ENCODE peak calls at places on chromosome X, in nine cellular contexts. O is heart right ventricle; H is HCT116; B is naive thymus-derived CD4-positive, alpha-beta T cell; S is Peyer's patch; A is CD8-positive, alpha-beta memory T cell; T is esophagus squamous epithelium; V is colonic mucosa; M is K562. X is an unnamed sample.
A peak's percentile ranks its signal among the peaks of the same experiment; 100 is the strongest.

GRCh38 chrX:150084474-150085229 is 146.4 kb upstream of the EOLA2 start:
- DNase-seq in O (no peak), H (no peak), B (no peak), S (no peak), A (no peak), T (no peak), V (no peak), M (no peak), X (no peak)

GRCh38 chrX:1491851-1492349 is 39.2 kb upstream of the ASMTL start:
- DNase-seq in O (no peak), H (peak; percentile 66), B (no peak), S (no peak), A (peak; percentile 84), T (no peak), V (no peak), M (peak; percentile 78), X (peak; percentile 74)

GRCh38 chrX:33132569-33132968 is 78.8 kb downstream of the DMD start:
- DNase-seq in O (no peak), H (no peak), B (no peak), S (no peak), A (no peak), T (no peak), V (no peak), M (no peak), X (no peak)

GRCh38 chrX:44874481-44875184 is 1.6 kb downstream of the KDM6A start:
- DNase-seq in O (no peak), H (no peak), B (no peak), S (no peak), A (peak; percentile 55), T (no peak), V (peak; percentile 66), M (peak; percentile 46), X (peak; percentile 50)

GRCh38 chrX:93985621-93986020 is 311.6 kb downstream of the FAM133A start:
- DNase-seq in O (no peak), H (no peak), B (no peak), S (no peak), A (no peak), T (no peak), V (no peak), M (no peak), X (no peak)

GRCh38 chrX:109710181-109710580 is 22.9 kb downstream of the ACSL4 start:
- DNase-seq in O (no peak), H (no peak), B (no peak), S (no peak), A (no peak), T (no peak), V (no peak), M (no peak), X (no peak)

GRCh38 chrX:136028383-136028984 is 43.2 kb downstream of the SLC9A6 start:
- DNase-seq in O (no peak), H (peak; percentile 21), B (no peak), S (no peak), A (no peak), T (no peak), V (no peak), M (peak; percentile 13), X (peak; percentile 52)

GRCh38 chrX:874061-874460 is 243.5 kb downstream of the SHOX start:
- DNase-seq in O (no peak), H (no peak), B (no peak), S (no peak), A (no peak), T (no peak), V (no peak), M (no peak), X (no peak)

DNA sequence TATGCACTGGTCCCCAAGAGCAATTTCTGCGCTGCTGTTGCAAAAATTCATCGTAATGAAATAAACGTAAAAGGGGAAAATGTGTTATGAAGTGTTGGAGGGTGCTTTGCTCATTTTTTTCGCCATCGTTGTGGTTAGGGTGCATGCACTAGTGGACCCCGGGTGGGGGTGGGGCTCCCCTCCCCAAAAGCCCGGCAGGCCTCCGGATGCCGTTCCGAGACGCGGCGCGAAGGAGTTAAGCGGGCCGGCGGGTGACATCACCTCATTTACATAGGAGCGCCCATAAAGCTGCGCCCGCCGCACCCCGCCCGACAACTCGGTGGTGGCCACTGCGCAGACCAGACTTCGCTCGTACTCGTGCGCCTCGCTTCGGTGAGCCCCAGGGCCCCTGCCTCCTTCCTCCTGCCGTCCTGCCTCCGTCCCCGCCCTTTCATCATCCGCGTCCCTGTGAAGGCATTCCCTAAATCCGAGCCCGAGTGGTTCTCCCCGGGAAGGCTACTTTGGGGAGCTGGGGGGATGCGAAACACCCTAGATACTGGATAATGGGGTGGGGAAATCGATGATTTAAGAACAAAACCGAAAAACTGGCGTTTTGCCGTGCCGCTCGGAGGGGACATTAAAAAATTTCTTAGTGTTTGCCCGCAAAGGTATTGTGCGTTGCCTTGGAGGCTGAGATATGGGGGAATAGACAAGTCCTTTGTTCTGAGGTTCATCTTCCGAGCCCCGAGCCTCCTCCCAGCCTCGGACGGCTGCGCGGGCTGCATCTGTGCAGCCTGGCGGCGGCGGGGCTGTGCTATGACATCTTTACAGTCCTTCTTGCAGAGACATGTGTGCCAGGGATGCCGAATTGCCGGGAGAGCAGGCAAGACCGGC is at the start of gene TMSB4X:
- DNase-seq in O (peak; percentile 83), H (no peak), B (peak; percentile 69), S (peak; percentile 89), A (peak; percentile 92), T (peak; percentile 47), V (peak; percentile 90), M (peak; percentile 73), X (peak; percentile 81)
- H3K4me1 ChIP-seq in O (peaks cover 3% of the 10 kb centered on the region), H (no peaks in the 10 kb centered on the region), B (peaks cover 5% of the 10 kb centered on the region), S (no peaks in the 10 kb centered on the region), A (peaks cover 21% of the 10 kb centered on the region), T (peaks cover 19% of the 10 kb centered on the region), V (no peaks in the 10 kb centered on the region), M (peaks cover 36% of the 10 kb centered on the region), X (peaks cover 26% of the 10 kb centered on the region)

GRCh38 chrX:130086414-130087207 is 23.7 kb downstream of the ELF4 start:
- DNase-seq in O (no peak), H (no peak), B (no peak), S (no peak), A (peak; percentile 85), T (peak; percentile 10), V (no peak), M (no peak), X (peak; percentile 78)

GRCh38 chrX:130093271-130093670 is 17.0 kb downstream of the ELF4 start:
- DNase-seq in O (no peak), H (no peak), B (no peak), S (no peak), A (no peak), T (no peak), V (no peak), M (no peak), X (no peak)

GRCh38 chrX:130095249-130095648 is 15.0 kb downstream of the ELF4 start:
- DNase-seq in O (no peak), H (no peak), B (no peak), S (no peak), A (no peak), T (no peak), V (no peak), M (no peak), X (no peak)

GRCh38 chrX:130094712-130095111 is 15.6 kb downstream of the ELF4 start:
- DNase-seq in O (no peak), H (no peak), B (no peak), S (no peak), A (no peak), T (no peak), V (no peak), M (no peak), X (no peak)

DNA sequence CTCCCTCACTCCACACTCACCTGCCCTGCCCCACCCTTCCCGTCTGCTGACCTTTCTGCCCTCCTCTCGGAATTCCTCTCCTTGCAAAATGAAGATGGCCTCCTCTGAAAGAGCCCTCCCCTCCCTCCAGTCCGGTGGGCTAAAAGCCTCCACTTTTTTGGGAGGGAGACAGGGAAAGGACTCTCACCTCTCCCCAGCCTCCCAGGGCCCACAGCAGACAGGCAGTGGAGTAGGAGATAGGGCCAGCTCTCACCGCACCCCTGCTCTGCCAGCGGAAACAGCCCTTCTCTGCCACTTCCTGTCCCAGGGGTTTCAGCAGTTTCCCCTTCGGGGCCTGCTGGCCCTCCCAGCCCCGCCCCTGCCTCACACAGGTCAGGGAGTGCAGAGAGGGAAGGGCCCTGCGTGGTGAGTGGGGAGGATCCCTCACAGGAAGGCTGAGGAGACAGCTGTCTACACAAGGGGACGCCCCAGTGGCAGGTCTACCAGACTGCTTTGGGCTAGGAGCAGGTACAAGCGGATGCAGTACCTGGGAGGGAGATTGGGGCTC is 18.2 kb downstream of the ELF4 start:
- DNase-seq in O (peak; percentile 33), H (no peak), B (peak; percentile 46), S (peak; percentile 69), A (peak; percentile 95), T (peak; percentile 50), V (peak; percentile 75), M (peak; percentile 72), X (peak; percentile 85)
- H3K4me1 ChIP-seq in O (no peaks in the 10 kb centered on the region), H (no peaks in the 10 kb centered on the region), B (peaks cover 44% of the 10 kb centered on the region), S (peaks cover 4% of the 10 kb centered on the region), A (peaks cover 58% of the 10 kb centered on the region), T (peaks cover 28% of the 10 kb centered on the region), V (no peaks in the 10 kb centered on the region), M (peaks cover 36% of the 10 kb centered on the region), X (peaks cover 79% of the 10 kb centered on the region)

DNA sequence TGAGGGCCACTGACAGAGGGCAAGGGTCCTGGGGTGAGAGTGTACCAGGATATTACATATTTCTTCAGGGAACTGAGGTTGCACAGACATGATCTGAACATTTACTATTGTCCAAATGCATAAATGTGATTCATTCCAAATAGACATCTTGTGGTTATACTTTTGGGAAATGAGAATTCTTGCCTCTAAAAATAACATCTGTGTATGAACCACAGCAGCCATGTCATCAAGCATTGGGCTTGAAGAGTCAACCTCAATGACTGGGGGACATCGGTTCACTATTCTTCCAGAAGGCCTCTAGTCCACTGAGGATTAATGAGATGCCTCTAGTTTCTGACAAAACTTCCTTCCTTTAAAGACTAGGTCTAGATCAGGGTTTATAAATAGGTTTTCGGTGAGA is 193.1 kb upstream of the GPC4 start:
- DNase-seq in O (no peak), H (no peak), B (no peak), S (no peak), A (no peak), T (no peak), V (no peak), M (no peak), X (no peak)
- H3K4me1 ChIP-seq in O (no peaks in the 10 kb centered on the region), H (no peaks in the 10 kb centered on the region), B (no peaks in the 10 kb centered on the region), S (no peaks in the 10 kb centered on the region), A (no peaks in the 10 kb centered on the region), T (no peaks in the 10 kb centered on the region), V (no peaks in the 10 kb centered on the region), M (no peaks in the 10 kb centered on the region), X (no peaks in the 10 kb centered on the region)

GRCh38 chrX:13752646-13753045 is 18.1 kb downstream of the OFD1 start:
- DNase-seq in O (no peak), H (no peak), B (no peak), S (no peak), A (no peak), T (no peak), V (no peak), M (no peak), X (no peak)
- H3K4me1 ChIP-seq in O (no peaks in the 10 kb centered on the region), H (no peaks in the 10 kb centered on the region), B (peaks cover 4% of the 10 kb centered on the region), S (no peaks in the 10 kb centered on the region), A (peaks cover 10% of the 10 kb centered on the region), T (no peaks in the 10 kb centered on the region), V (no peaks in the 10 kb centered on the region), M (no peaks in the 10 kb centered on the region), X (peaks cover 21% of the 10 kb centered on the region)

GRCh38 chrX:15358533-15358932 is 23.2 kb upstream of the PIGA start:
- DNase-seq in O (no peak), H (no peak), B (no peak), S (no peak), A (no peak), T (no peak), V (no peak), M (no peak), X (no peak)
- H3K4me1 ChIP-seq in O (no peaks in the 10 kb centered on the region), H (no peaks in the 10 kb centered on the region), B (no peaks in the 10 kb centered on the region), S (no peaks in the 10 kb centered on the region), A (no peaks in the 10 kb centered on the region), T (no peaks in the 10 kb centered on the region), V (no peaks in the 10 kb centered on the region), M (no peaks in the 10 kb centered on the region), X (no peaks in the 10 kb centered on the region)